ENCODE peak calls at places on chromosomes 7 and 10, in six cellular contexts. I is astrocyte of the spinal cord, Q is right atrium auricular region, A is upper lobe of right lung, H is gastrocnemius medialis, D is dorsolateral prefrontal cortex. C is an unnamed sample.

GRCh38 chr10:10923029-10923668 is 94.5 kb upstream of the CELF2 start:
- DNase-seq in I (no peak), D (no peak), H (no peak), A (no peak), Q (no peak), C (no peak)

GRCh38 chr7:5491251-5492044 is 67.8 kb upstream of the TNRC18 start:
- DNase-seq in D (no peak), Q (no peak), H (no peak), A (peak; percentile 76), I (no peak), C (no peak)

GRCh38 chr10:28631896-28632596 is 45.3 kb upstream of the BAMBI start:
- DNase-seq in I (peak; percentile 20), H (no peak), Q (no peak), A (no peak), D (no peak), C (no peak)

GRCh38 chr7:122790132-122790531 is 87.4 kb upstream of the RNF148 start:
- DNase-seq in A (no peak), D (no peak), Q (no peak), I (no peak), H (peak; percentile 14), C (no peak)

GRCh38 chr10:79407397-79407796 is 38.0 kb downstream of the ZCCHC24 start:
- DNase-seq in Q (no peak), I (no peak), H (no peak), D (peak; percentile 39), A (no peak), C (no peak)

GRCh38 chr10:75049316-75050285 is 61.9 kb upstream of the SAMD8 start:
- DNase-seq in Q (no peak), H (peak; percentile 9), I (no peak), D (no peak), A (no peak), C (peak; percentile 73)

GRCh38 chr7:2198206-2198605 is 34.5 kb downstream of the MAD1L1 start:
- DNase-seq in H (peak; percentile 47), Q (no peak), I (no peak), D (no peak), A (peak; percentile 90), C (no peak)

GRCh38 chr7:64308019-64308275 is 5.8 kb upstream of the ZNF736 start:
- DNase-seq in I (no peak), A (no peak), H (no peak), D (no peak), Q (peak; percentile 57), C (no peak)

GRCh38 chr7:106947244-106947728 is 82.2 kb downstream of the PIK3CG start:
- DNase-seq in I (peak; percentile 75), A (no peak), H (no peak), D (no peak), Q (peak; percentile 72), C (peak; percentile 70)

GRCh38 chr7:123533929-123534382 is 439 bp downstream of the IQUB start:
- DNase-seq in A (no peak), D (no peak), Q (no peak), I (no peak), H (no peak), C (peak; percentile 2)

GRCh38 chr10:93072713-93073538 is 767 bp upstream of the CYP26A1 start:
- DNase-seq in D (no peak), I (no peak), A (no peak), Q (peak; percentile 26), H (no peak), C (no peak)

GRCh38 chr10:110368002-110368401 is 63.3 kb upstream of the SMNDC1 start:
- DNase-seq in I (peak; percentile 32), D (no peak), Q (no peak), A (no peak), H (no peak), C (no peak)

GRCh38 chr7:7176421-7177043 is 5.8 kb upstream of the C1GALT1 start:
- DNase-seq in A (no peak), Q (no peak), I (peak; percentile 92), D (no peak), H (no peak), C (peak; percentile 85)

GRCh38 chr7:157337316-157338149 is 729 bp downstream of the DNAJB6 start:
- DNase-seq in Q (no peak), D (no peak), I (peak; percentile 55), A (peak; percentile 89), H (peak; percentile 53), C (peak; percentile 58)

GRCh38 chr10:43436291-43437140 is at the start of gene ZNF487:
- DNase-seq in D (peak; percentile 84), I (peak; percentile 93), Q (peak; percentile 91), A (peak; percentile 96), H (peak; percentile 85), C (peak; percentile 82)

GRCh38 chr7:116610721-116611120 is 61.3 kb upstream of the MET start:
- DNase-seq in Q (no peak), A (no peak), I (no peak), H (no peak), D (no peak), C (no peak)

GRCh38 chr7:40506158-40506557 is 371.4 kb downstream of the SUGCT start:
- DNase-seq in I (peak; percentile 17), H (no peak), Q (no peak), D (no peak), A (no peak), C (no peak)

GRCh38 chr7:3455826-3456444 is 154.9 kb downstream of the SDK1 start:
- DNase-seq in Q (no peak), H (no peak), A (no peak), D (no peak), I (peak; percentile 72), C (no peak)

GRCh38 chr10:94123253-94123995 is 129.7 kb downstream of the PLCE1 start:
- DNase-seq in I (peak; percentile 85), D (no peak), H (no peak), A (no peak), Q (no peak), C (peak; percentile 87)

GRCh38 chr10:60951272-60951724 is 7.3 kb upstream of the RHOBTB1 start:
- DNase-seq in D (no peak), H (no peak), I (no peak), Q (no peak), A (no peak), C (no peak)

DNA sequence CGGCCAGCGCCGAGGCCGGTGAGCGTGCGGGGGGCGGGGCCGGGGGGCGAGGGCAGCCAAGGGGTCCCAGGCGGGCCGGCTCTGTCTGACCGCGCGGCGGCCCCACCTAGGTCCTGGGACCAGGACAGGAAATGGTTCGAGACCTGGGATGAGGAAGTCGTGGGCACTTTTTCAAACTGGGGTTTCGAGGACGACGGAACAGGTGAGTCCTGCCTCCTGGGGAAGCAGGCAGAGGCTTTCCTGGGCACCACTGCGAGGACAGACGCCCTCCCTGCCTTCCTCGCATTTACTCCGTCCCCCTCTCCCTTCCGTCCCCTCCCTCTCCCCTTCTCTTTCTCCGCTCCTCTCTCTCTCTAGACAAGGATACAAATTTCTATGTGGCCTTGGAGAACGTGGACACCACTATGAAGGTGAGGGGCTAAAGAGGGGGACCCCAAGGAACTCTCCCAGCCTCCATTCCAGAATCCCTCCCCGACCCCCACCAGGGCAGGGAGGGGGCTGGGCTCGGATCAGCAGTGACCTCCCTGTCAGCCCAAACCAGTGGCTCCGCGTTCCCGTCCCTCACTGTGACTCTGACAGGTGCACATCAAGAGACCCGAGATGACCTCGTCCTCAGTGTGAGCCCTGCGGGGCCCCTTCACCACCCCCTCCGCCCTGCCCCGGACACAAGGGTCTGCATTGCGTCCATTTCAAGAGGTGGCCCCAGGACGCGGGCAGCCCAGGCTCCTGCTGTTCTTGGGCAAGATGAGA is 2.6 kb upstream of the MUC12 start:
- DNase-seq in I (no peak), H (no peak), D (no peak), Q (no peak), A (peak; percentile 68), C (no peak)
- H3K4me3 ChIP-seq in I (no peak overlapping the region), H (no peak overlapping the region), D (peak overlapping the region; percentile 17), Q (no peak overlapping the region), A (peak overlapping the region; percentile 35), C (no peak overlapping the region)

GRCh38 chr7:76512941-76513816 is 2.8 kb downstream of the UPK3B start:
- DNase-seq in A (no peak), Q (no peak), D (no peak), H (peak; percentile 11), I (no peak), C (no peak)
- TF ChIP-seq CTCF in A (no peak), Q (peak; percentile 24), D (no peak), H (no peak), I (peak; percentile 44), C (peak; percentile 42)

GRCh38 chr10:121312582-121312981 is 285.7 kb downstream of the FGFR2 start:
- DNase-seq in I (no peak), H (no peak), D (no peak), Q (no peak), A (no peak), C (no peak)
- H3K4me3 ChIP-seq in I (no peak overlapping the region), H (no peak overlapping the region), D (no peak overlapping the region), Q (no peak overlapping the region), A (no peak overlapping the region), C (no peak overlapping the region)

GRCh38 chr10:15898046-15898445 is 37.7 kb upstream of the MINDY3 start:
- DNase-seq in D (no peak), I (peak; percentile 5), A (no peak), Q (no peak), H (no peak), C (peak; percentile 21)
- TF ChIP-seq CTCF in D (peak; percentile 33), I (peak; percentile 27), A (peak; percentile 19), Q (peak; percentile 47), H (no peak), C (peak; percentile 46)